ENCODE peak calls at places on chromosomes 6 and 20, in ten cellular contexts. R is AG08395; B is ACHN; T is Right ventricle myocardium superior; N is ELR; M is stimulated activated effector memory CD8-positive, alpha-beta T cell treated with anti-CD3 and anti-CD28 coated beads, Interleukin-12 subunit alpha, Interleukin-12 subunit beta, amount 100 ng/mL, for 72 hours; V is prostate gland; W is PC-9; X is D341Med; U is occipital lobe. L is an unnamed sample.
A peak's percentile ranks its signal among the peaks of the same experiment; 100 is the strongest.

GRCh38 chr6:7909323-7910276 is 988 bp downstream of the TXNDC5 start:
- DNase-seq in R (peak; percentile 61), B (peak; percentile 56), T (peak; percentile 73), N (peak; percentile 64), M (peak; percentile 35), V (peak; percentile 43), W (no peak), X (peak; percentile 90), U (no peak), L (peak; percentile 61)

GRCh38 chr6:30885999-30886896 is 1.9 kb downstream of the DDR1 start:
- DNase-seq in R (peak; percentile 89), B (peak; percentile 73), T (peak; percentile 59), N (peak; percentile 96), M (no peak), V (peak; percentile 94), W (peak; percentile 94), X (no peak), U (peak; percentile 77), L (no peak)

GRCh38 chr6:137121401-137121997 is 51.9 kb downstream of the IL22RA2 start:
- DNase-seq in R (no peak), B (no peak), T (no peak), N (no peak), M (no peak), V (no peak), W (no peak), X (no peak), U (no peak), L (no peak)

GRCh38 chr20:33281550-33282146 is 1.4 kb upstream of the BPIFB1 start:
- DNase-seq in R (no peak), B (no peak), T (no peak), N (no peak), M (no peak), V (no peak), W (no peak), X (no peak), U (no peak), L (no peak)

GRCh38 chr6:107447663-107448216 is 11.6 kb downstream of the PDSS2 start:
- DNase-seq in R (no peak), B (no peak), T (no peak), N (no peak), M (no peak), V (no peak), W (no peak), X (no peak), U (no peak), L (no peak)

GRCh38 chr20:32806356-32806755 is 13.4 kb upstream of the MAPRE1 start:
- DNase-seq in R (no peak), B (no peak), T (no peak), N (no peak), M (no peak), V (no peak), W (no peak), X (no peak), U (no peak), L (no peak)

GRCh38 chr6:71194730-71195129 is 93.9 kb upstream of the OGFRL1 start:
- DNase-seq in R (peak; percentile 85), B (peak; percentile 86), T (no peak), N (peak; percentile 85), M (no peak), V (no peak), W (peak; percentile 42), X (no peak), U (no peak), L (no peak)

GRCh38 chr6:160427312-160428068 is 79.3 kb downstream of the SLC22A3 start:
- DNase-seq in R (no peak), B (no peak), T (peak; percentile 45), N (no peak), M (no peak), V (no peak), W (no peak), X (no peak), U (no peak), L (no peak)

GRCh38 chr6:16238057-16238657 is at the start of gene GMPR:
- DNase-seq in R (peak; percentile 82), B (peak; percentile 34), T (peak; percentile 90), N (peak; percentile 60), M (peak; percentile 62), V (peak; percentile 79), W (no peak), X (peak; percentile 78), U (no peak), L (peak; percentile 65)

L was measured in germinal center.